ENCODE peak calls at places on chromosomes 5 and 9, in eight cellular contexts. A is HEK293T, W is EL, L is retinal pigment epithelial cell, K is T-helper 9 cell, Z is AG08395, S is A172, T is NCI-H1105. D is an unnamed sample.

GRCh38 chr5:91311697-91312501 is 71.2 kb downstream of the ARRDC3 start:
- DNase-seq in S (peak), W (peak), K (peak), A (peak), L (peak), T (no peak), Z (peak), D (peak)

GRCh38 chr5:96146675-96147074 is 185.0 kb upstream of the ELL2 start:
- DNase-seq in Z (peak), W (peak), A (no peak), T (no peak), K (no peak), L (peak), S (peak), D (peak)

GRCh38 chr5:128436825-128437224 is 101.2 kb downstream of the FBN2 start:
- DNase-seq in A (no peak), Z (no peak), L (peak), W (peak), S (peak), T (no peak), K (no peak), D (peak)

GRCh38 chr9:134410078-134410834 is 84.0 kb downstream of the RXRA start:
- DNase-seq in T (no peak), Z (no peak), S (no peak), A (no peak), K (no peak), W (no peak), L (no peak), D (no peak)

GRCh38 chr5:127892467-127893207 is 189.4 kb downstream of the CCDC192 start:
- DNase-seq in A (no peak), K (no peak), S (peak), T (no peak), Z (no peak), W (peak), L (no peak), D (no peak)

GRCh38 chr5:35198681-35199080 is 31.6 kb downstream of the PRLR start:
- DNase-seq in L (no peak), K (no peak), S (no peak), W (peak), A (no peak), T (no peak), Z (peak), D (no peak)

GRCh38 chr5:10701567-10702039 is 59.4 kb downstream of the DAP start:
- DNase-seq in A (peak), K (no peak), Z (peak), W (peak), S (peak), L (no peak), T (peak), D (no peak)

GRCh38 chr9:137320555-137321384 is 18.7 kb upstream of the NRARP start:
- DNase-seq in S (no peak), A (no peak), W (no peak), Z (peak), K (no peak), L (no peak), T (no peak), D (no peak)

GRCh38 chr9:15697459-15697858 is 144.6 kb downstream of the CCDC171 start:
- DNase-seq in T (no peak), S (peak), K (no peak), Z (peak), L (peak), A (no peak), W (peak), D (peak)

GRCh38 chr9:87336914-87337333 is 160.7 kb upstream of the DAPK1 start:
- DNase-seq in A (peak), Z (peak), K (no peak), W (peak), S (peak), T (peak), L (peak), D (peak)

GRCh38 chr9:78131969-78132687 is 100.5 kb upstream of the GNAQ start:
- DNase-seq in Z (peak), T (no peak), K (no peak), W (peak), L (peak), A (no peak), S (peak), D (no peak)

GRCh38 chr5:173201636-173202265 is 33.3 kb downstream of the NKX2-5 start:
- DNase-seq in A (no peak), W (peak), S (peak), T (no peak), Z (peak), K (no peak), L (peak), D (peak)

GRCh38 chr5:94691947-94692346 is 73.5 kb downstream of the SLF1 start:
- DNase-seq in W (peak), K (no peak), A (peak), T (no peak), Z (no peak), L (peak), S (peak), D (peak)

GRCh38 chr5:130216306-130216705 is 312.0 kb downstream of the CHSY3 start:
- DNase-seq in Z (no peak), S (no peak), A (no peak), T (no peak), K (no peak), W (no peak), L (no peak), D (no peak)